ENCODE peak calls at places on chromosomes 7 and 10, in six cellular contexts. G is NCI-H1092; Y is activated CD8-positive, alpha-beta memory T cell treated with anti-CD3 and anti-CD28 coated beads for 48 hours; N is CD14-positive monocyte; J is Calu3; O is MG63. B is an unnamed sample.

GRCh38 chr10:133004478-133004877 is 62.1 kb upstream of the CFAP46 start:
- DNase-seq in O (no peak), Y (no peak), G (no peak), J (no peak), N (no peak), B (no peak)

GRCh38 chr7:116173051-116174028 is 37.0 kb upstream of the TES start:
- DNase-seq in O (no peak), Y (no peak), J (peak), G (peak), N (no peak), B (no peak)

GRCh38 chr10:74145133-74145532 is 5.5 kb downstream of the AP3M1 start:
- DNase-seq in G (no peak), Y (no peak), N (no peak), J (no peak), O (no peak), B (no peak)

GRCh38 chr10:3126741-3127342 is 45.7 kb downstream of the PITRM1 start:
- DNase-seq in Y (no peak), O (no peak), N (no peak), G (peak), J (no peak), B (no peak)

GRCh38 chr10:126491476-126491875 is 103.2 kb upstream of the ADAM12 start:
- DNase-seq in G (no peak), N (no peak), J (no peak), Y (no peak), O (no peak), B (no peak)

GRCh38 chr7:151677581-151678226 is 158.0 kb upstream of the RHEB start:
- DNase-seq in O (no peak), G (no peak), J (no peak), N (no peak), Y (no peak), B (no peak)

GRCh38 chr7:100595188-100595587 is 7.0 kb upstream of the PCOLCE start:
- DNase-seq in G (no peak), Y (no peak), N (no peak), O (no peak), J (no peak), B (no peak)

GRCh38 chr7:93890464-93891068 is at the start of gene TFPI2:
- DNase-seq in G (no peak), N (no peak), Y (peak), J (peak), O (peak), B (no peak)

GRCh38 chr7:81301815-81302214 is 383.0 kb upstream of the SEMA3C start:
- DNase-seq in G (no peak), N (no peak), J (no peak), Y (no peak), O (no peak), B (no peak)

GRCh38 chr10:91123246-91123645 is 97.2 kb upstream of the PCGF5 start:
- DNase-seq in O (no peak), J (no peak), G (no peak), Y (no peak), N (no peak), B (no peak)

GRCh38 chr10:101032637-101033201 is 1.7 kb downstream of the SFXN3 start:
- DNase-seq in G (no peak), N (peak), J (peak), O (peak), Y (peak), B (no peak)

GRCh38 chr10:110147961-110148360 is 59.4 kb upstream of the MXI1 start:
- DNase-seq in J (no peak), N (no peak), O (no peak), G (no peak), Y (no peak), B (no peak)

GRCh38 chr7:32515890-32516550 is 20.7 kb downstream of the AVL9 start:
- DNase-seq in J (no peak), O (no peak), Y (no peak), N (no peak), G (no peak), B (no peak)

GRCh38 chr7:29924684-29925083 is 64.9 kb downstream of the SCRN1 start:
- DNase-seq in Y (no peak), G (no peak), N (no peak), J (no peak), O (no peak), B (no peak)

GRCh38 chr10:110498982-110499795 is 1.5 kb downstream of the DUSP5 start:
- DNase-seq in N (no peak), G (no peak), O (peak), J (peak), Y (no peak), B (peak)

GRCh38 chr7:108972009-108972408 is 402.3 kb downstream of the DNAJB9 start:
- DNase-seq in J (no peak), Y (no peak), N (no peak), G (peak), O (peak), B (no peak)

GRCh38 chr10:66695046-66695445 is 230.8 kb upstream of the LRRTM3 start:
- DNase-seq in N (no peak), O (no peak), J (no peak), Y (no peak), G (no peak), B (no peak)

GRCh38 chr10:15515207-15515606 is 144.1 kb upstream of the FAM171A1 start:
- DNase-seq in N (no peak), Y (no peak), G (no peak), J (no peak), O (peak), B (no peak)

GRCh38 chr10:12588091-12588850 is 238.9 kb downstream of the CAMK1D start:
- DNase-seq in Y (no peak), J (no peak), G (no peak), O (no peak), N (no peak), B (no peak)

GRCh38 chr10:128151031-128151430 is 24.8 kb upstream of the MKI67 start:
- DNase-seq in N (no peak), G (no peak), J (no peak), Y (no peak), O (no peak), B (no peak)

GRCh38 chr7:27593226-27593625 is 69.5 kb downstream of the HIBADH start:
- DNase-seq in N (no peak), J (no peak), G (no peak), O (no peak), Y (no peak), B (no peak)

GRCh38 chr10:3754727-3755439 is 30.1 kb downstream of the KLF6 start:
- DNase-seq in O (no peak), N (no peak), Y (no peak), G (no peak), J (peak), B (no peak)

GRCh38 chr10:3091346-3091787 is 24.0 kb downstream of the PFKP start:
- DNase-seq in Y (no peak), G (no peak), O (peak), J (peak), N (no peak), B (no peak)

GRCh38 chr7:7884855-7885254 is 83.7 kb upstream of the GLCCI1 start:
- DNase-seq in G (no peak), N (no peak), J (no peak), Y (no peak), O (no peak), B (no peak)

GRCh38 chr7:122166260-122166659 is 22.2 kb upstream of the AASS start:
- DNase-seq in O (no peak), J (peak), N (no peak), G (no peak), Y (no peak), B (no peak)

GRCh38 chr10:88120599-88121333 is 257.3 kb downstream of the PTEN start:
- DNase-seq in J (no peak), O (no peak), N (peak), G (no peak), Y (no peak), B (no peak)

GRCh38 chr10:3473271-3473670 is 300.7 kb upstream of the PITRM1 start:
- DNase-seq in Y (no peak), N (no peak), J (peak), O (no peak), G (no peak), B (no peak)

GRCh38 chr10:77791506-77791905 is 135.0 kb downstream of the DLG5 start:
- DNase-seq in N (no peak), G (no peak), J (no peak), Y (no peak), O (no peak), B (no peak)

GRCh38 chr7:36338256-36338655 is 51.4 kb upstream of the ANLN start:
- DNase-seq in Y (no peak), J (no peak), G (no peak), O (no peak), N (no peak), B (no peak)

GRCh38 chr10:93757766-93758509 is at the start of gene LGI1:
- DNase-seq in G (no peak), J (no peak), Y (no peak), O (no peak), N (no peak), B (no peak)

GRCh38 chr7:98133181-98133580 is 26.5 kb downstream of the LMTK2 start:
- DNase-seq in N (peak), G (no peak), J (peak), Y (no peak), O (no peak), B (no peak)

B was measured in activated gamma-delta T cell.